ENCODE peak calls at places on chromosomes 16 and 17, in nine cellular contexts. One of them, this sample, is unnamed.

GRCh38 chr17:71799657-71800056 is 321.2 kb upstream of the SOX9 start:
- DNase-seq in CD8-positive, alpha-beta T cell: no peak
- DNase-seq in T-helper 2 cell: no peak
- DNase-seq in NCI-H2081: no peak
- DNase-seq in GM12878: no peak
- DNase-seq in brain pericyte: no peak
- DNase-seq in activated naive CD4-positive, alpha-beta T cell treated with Interleukin-2 at 50 U/mL for 16 hours: no peak
- DNase-seq in NCI-H510A treated with DMSO at 0.1 percent for 48 hours: no peak
- DNase-seq in activated T-cell treated with anti-CD3 and anti-CD28 coated beads, Interleukin-2, amount 50 U/mL, for 24 hours: no peak
- DNase-seq in this sample: no peak

GRCh38 chr17:80068301-80069160 is 32.1 kb downstream of the CCDC40 start:
- DNase-seq in NCI-H2081: no peak
- DNase-seq in GM12878: no peak
- DNase-seq in T-helper 2 cell: no peak
- DNase-seq in CD8-positive, alpha-beta T cell: no peak
- DNase-seq in activated T-cell treated with anti-CD3 and anti-CD28 coated beads, Interleukin-2, amount 50 U/mL, for 24 hours: no peak
- DNase-seq in NCI-H510A treated with DMSO at 0.1 percent for 48 hours: no peak
- DNase-seq in brain pericyte: no peak
- DNase-seq in activated naive CD4-positive, alpha-beta T cell treated with Interleukin-2 at 50 U/mL for 16 hours: no peak
- DNase-seq in this sample: peak

GRCh38 chr17:74881073-74881472 is 8.3 kb upstream of the FDXR start:
- DNase-seq in brain pericyte: no peak
- DNase-seq in CD8-positive, alpha-beta T cell: no peak
- DNase-seq in NCI-H2081: no peak
- DNase-seq in NCI-H510A treated with DMSO at 0.1 percent for 48 hours: no peak
- DNase-seq in GM12878: no peak
- DNase-seq in activated naive CD4-positive, alpha-beta T cell treated with Interleukin-2 at 50 U/mL for 16 hours: no peak
- DNase-seq in T-helper 2 cell: no peak
- DNase-seq in activated T-cell treated with anti-CD3 and anti-CD28 coated beads, Interleukin-2, amount 50 U/mL, for 24 hours: no peak
- DNase-seq in this sample: no peak

GRCh38 chr16:31253642-31254045 is 6.1 kb upstream of the ITGAM start:
- DNase-seq in GM12878: no peak
- DNase-seq in NCI-H510A treated with DMSO at 0.1 percent for 48 hours: no peak
- DNase-seq in NCI-H2081: no peak
- DNase-seq in activated naive CD4-positive, alpha-beta T cell treated with Interleukin-2 at 50 U/mL for 16 hours: peak
- DNase-seq in CD8-positive, alpha-beta T cell: no peak
- DNase-seq in activated T-cell treated with anti-CD3 and anti-CD28 coated beads, Interleukin-2, amount 50 U/mL, for 24 hours: no peak
- DNase-seq in T-helper 2 cell: peak
- DNase-seq in brain pericyte: no peak
- DNase-seq in this sample: peak

GRCh38 chr17:16593356-16594102 is 24.5 kb upstream of the ZNF287 start:
- DNase-seq in NCI-H2081: no peak
- DNase-seq in activated naive CD4-positive, alpha-beta T cell treated with Interleukin-2 at 50 U/mL for 16 hours: no peak
- DNase-seq in brain pericyte: no peak
- DNase-seq in CD8-positive, alpha-beta T cell: no peak
- DNase-seq in activated T-cell treated with anti-CD3 and anti-CD28 coated beads, Interleukin-2, amount 50 U/mL, for 24 hours: no peak
- DNase-seq in GM12878: no peak
- DNase-seq in T-helper 2 cell: no peak
- DNase-seq in NCI-H510A treated with DMSO at 0.1 percent for 48 hours: no peak
- DNase-seq in this sample: no peak

GRCh38 chr16:87297918-87298631 is 19.1 kb downstream of the C16orf95 start:
- DNase-seq in NCI-H2081: no peak
- DNase-seq in T-helper 2 cell: peak
- DNase-seq in brain pericyte: no peak
- DNase-seq in NCI-H510A treated with DMSO at 0.1 percent for 48 hours: no peak
- DNase-seq in activated T-cell treated with anti-CD3 and anti-CD28 coated beads, Interleukin-2, amount 50 U/mL, for 24 hours: peak
- DNase-seq in activated naive CD4-positive, alpha-beta T cell treated with Interleukin-2 at 50 U/mL for 16 hours: peak
- DNase-seq in CD8-positive, alpha-beta T cell: peak
- DNase-seq in GM12878: no peak
- DNase-seq in this sample: peak

GRCh38 chr16:84730406-84731106 is 30.8 kb downstream of the USP10 start:
- DNase-seq in NCI-H510A treated with DMSO at 0.1 percent for 48 hours: peak
- DNase-seq in brain pericyte: no peak
- DNase-seq in CD8-positive, alpha-beta T cell: no peak
- DNase-seq in activated naive CD4-positive, alpha-beta T cell treated with Interleukin-2 at 50 U/mL for 16 hours: peak
- DNase-seq in T-helper 2 cell: peak
- DNase-seq in activated T-cell treated with anti-CD3 and anti-CD28 coated beads, Interleukin-2, amount 50 U/mL, for 24 hours: no peak
- DNase-seq in GM12878: no peak
- DNase-seq in NCI-H2081: no peak
- DNase-seq in this sample: peak

GRCh38 chr17:8109669-8110455 is 8.5 kb downstream of the ALOXE3 start:
- DNase-seq in brain pericyte: no peak
- DNase-seq in NCI-H510A treated with DMSO at 0.1 percent for 48 hours: peak
- DNase-seq in GM12878: no peak
- DNase-seq in CD8-positive, alpha-beta T cell: peak
- DNase-seq in activated T-cell treated with anti-CD3 and anti-CD28 coated beads, Interleukin-2, amount 50 U/mL, for 24 hours: peak
- DNase-seq in T-helper 2 cell: peak
- DNase-seq in NCI-H2081: peak
- DNase-seq in activated naive CD4-positive, alpha-beta T cell treated with Interleukin-2 at 50 U/mL for 16 hours: peak
- DNase-seq in this sample: peak

GRCh38 chr17:80889897-80890550 is 101.6 kb upstream of the CHMP6 start:
- DNase-seq in CD8-positive, alpha-beta T cell: no peak
- DNase-seq in brain pericyte: peak
- DNase-seq in GM12878: no peak
- DNase-seq in activated naive CD4-positive, alpha-beta T cell treated with Interleukin-2 at 50 U/mL for 16 hours: peak
- DNase-seq in NCI-H510A treated with DMSO at 0.1 percent for 48 hours: no peak
- DNase-seq in T-helper 2 cell: peak
- DNase-seq in NCI-H2081: no peak
- DNase-seq in activated T-cell treated with anti-CD3 and anti-CD28 coated beads, Interleukin-2, amount 50 U/mL, for 24 hours: peak
- DNase-seq in this sample: no peak

GRCh38 chr17:17062866-17063265 is 20.6 kb downstream of the MPRIP start:
- DNase-seq in T-helper 2 cell: no peak
- DNase-seq in GM12878: no peak
- DNase-seq in brain pericyte: no peak
- DNase-seq in NCI-H510A treated with DMSO at 0.1 percent for 48 hours: no peak
- DNase-seq in activated naive CD4-positive, alpha-beta T cell treated with Interleukin-2 at 50 U/mL for 16 hours: no peak
- DNase-seq in NCI-H2081: no peak
- DNase-seq in activated T-cell treated with anti-CD3 and anti-CD28 coated beads, Interleukin-2, amount 50 U/mL, for 24 hours: no peak
- DNase-seq in CD8-positive, alpha-beta T cell: no peak
- DNase-seq in this sample: no peak

GRCh38 chr16:8953064-8953463 is 10.6 kb downstream of the USP7 start:
- DNase-seq in activated T-cell treated with anti-CD3 and anti-CD28 coated beads, Interleukin-2, amount 50 U/mL, for 24 hours: no peak
- DNase-seq in NCI-H510A treated with DMSO at 0.1 percent for 48 hours: no peak
- DNase-seq in NCI-H2081: no peak
- DNase-seq in brain pericyte: no peak
- DNase-seq in CD8-positive, alpha-beta T cell: no peak
- DNase-seq in T-helper 2 cell: no peak
- DNase-seq in GM12878: no peak
- DNase-seq in activated naive CD4-positive, alpha-beta T cell treated with Interleukin-2 at 50 U/mL for 16 hours: no peak
- DNase-seq in this sample: no peak

GRCh38 chr16:12685806-12686205 is 117.9 kb downstream of the CPPED1 start:
- DNase-seq in GM12878: no peak
- DNase-seq in NCI-H510A treated with DMSO at 0.1 percent for 48 hours: no peak
- DNase-seq in NCI-H2081: no peak
- DNase-seq in CD8-positive, alpha-beta T cell: no peak
- DNase-seq in activated naive CD4-positive, alpha-beta T cell treated with Interleukin-2 at 50 U/mL for 16 hours: no peak
- DNase-seq in T-helper 2 cell: no peak
- DNase-seq in brain pericyte: peak
- DNase-seq in activated T-cell treated with anti-CD3 and anti-CD28 coated beads, Interleukin-2, amount 50 U/mL, for 24 hours: no peak
- DNase-seq in this sample: no peak

GRCh38 chr17:63439682-63440081 is 6.4 kb downstream of the CYB561 start:
- DNase-seq in NCI-H2081: no peak
- DNase-seq in brain pericyte: no peak
- DNase-seq in activated T-cell treated with anti-CD3 and anti-CD28 coated beads, Interleukin-2, amount 50 U/mL, for 24 hours: no peak
- DNase-seq in T-helper 2 cell: peak
- DNase-seq in NCI-H510A treated with DMSO at 0.1 percent for 48 hours: no peak
- DNase-seq in GM12878: no peak
- DNase-seq in CD8-positive, alpha-beta T cell: no peak
- DNase-seq in activated naive CD4-positive, alpha-beta T cell treated with Interleukin-2 at 50 U/mL for 16 hours: no peak
- DNase-seq in this sample: no peak

GRCh38 chr17:63544467-63545301 is 5.6 kb upstream of the DCAF7 start:
- DNase-seq in activated naive CD4-positive, alpha-beta T cell treated with Interleukin-2 at 50 U/mL for 16 hours: no peak
- DNase-seq in T-helper 2 cell: no peak
- DNase-seq in brain pericyte: no peak
- DNase-seq in NCI-H510A treated with DMSO at 0.1 percent for 48 hours: no peak
- DNase-seq in NCI-H2081: no peak
- DNase-seq in CD8-positive, alpha-beta T cell: no peak
- DNase-seq in activated T-cell treated with anti-CD3 and anti-CD28 coated beads, Interleukin-2, amount 50 U/mL, for 24 hours: no peak
- DNase-seq in GM12878: no peak
- DNase-seq in this sample: peak

GRCh38 chr17:28760987-28761562 is 17.3 kb downstream of the TRAF4 start:
- DNase-seq in NCI-H2081: peak
- DNase-seq in brain pericyte: no peak
- DNase-seq in GM12878: no peak
- DNase-seq in CD8-positive, alpha-beta T cell: no peak
- DNase-seq in NCI-H510A treated with DMSO at 0.1 percent for 48 hours: peak
- DNase-seq in activated T-cell treated with anti-CD3 and anti-CD28 coated beads, Interleukin-2, amount 50 U/mL, for 24 hours: no peak
- DNase-seq in activated naive CD4-positive, alpha-beta T cell treated with Interleukin-2 at 50 U/mL for 16 hours: no peak
- DNase-seq in T-helper 2 cell: no peak
- DNase-seq in this sample: no peak

GRCh38 chr17:16269658-16270057 is 52.6 kb downstream of the PIGL start:
- DNase-seq in brain pericyte: no peak
- DNase-seq in activated naive CD4-positive, alpha-beta T cell treated with Interleukin-2 at 50 U/mL for 16 hours: no peak
- DNase-seq in activated T-cell treated with anti-CD3 and anti-CD28 coated beads, Interleukin-2, amount 50 U/mL, for 24 hours: no peak
- DNase-seq in CD8-positive, alpha-beta T cell: no peak
- DNase-seq in GM12878: no peak
- DNase-seq in NCI-H2081: no peak
- DNase-seq in NCI-H510A treated with DMSO at 0.1 percent for 48 hours: no peak
- DNase-seq in T-helper 2 cell: no peak
- DNase-seq in this sample: no peak

GRCh38 chr17:57724729-57725125 is 20.4 kb downstream of the CCDC182 start:
- DNase-seq in activated T-cell treated with anti-CD3 and anti-CD28 coated beads, Interleukin-2, amount 50 U/mL, for 24 hours: no peak
- DNase-seq in brain pericyte: no peak
- DNase-seq in NCI-H2081: no peak
- DNase-seq in T-helper 2 cell: no peak
- DNase-seq in CD8-positive, alpha-beta T cell: no peak
- DNase-seq in GM12878: no peak
- DNase-seq in activated naive CD4-positive, alpha-beta T cell treated with Interleukin-2 at 50 U/mL for 16 hours: no peak
- DNase-seq in NCI-H510A treated with DMSO at 0.1 percent for 48 hours: no peak
- DNase-seq in this sample: no peak